ENCODE peak calls at places on chromosomes 12 and 14, in ten cellular contexts. Q is IMR-90; J is effector memory CD4-positive, alpha-beta T cell; N is germinal center; V is mucosa of descending colon; T is AML-193; G is NCI-H524; O is globus pallidus; B is psoas muscle; X is MG63. D is an unnamed sample.
A peak's percentile ranks its signal among the peaks of the same experiment; 100 is the strongest.

GRCh38 chr14:71645656-71646055 is 286.6 kb upstream of the RGS6 start:
- DNase-seq in O (no peak), V (no peak), X (no peak), T (no peak), B (no peak), Q (peak; percentile 77), N (no peak), J (no peak), G (no peak), D (peak; percentile 30)

GRCh38 chr12:92879698-92880322 is 49.3 kb downstream of the EEA1 start:
- DNase-seq in B (no peak), T (no peak), J (no peak), V (no peak), N (no peak), O (no peak), G (no peak), X (no peak), Q (no peak), D (no peak)

GRCh38 chr12:7989827-7990491 is 42.6 kb upstream of the FOXJ2 start:
- DNase-seq in V (no peak), T (peak; percentile 95), G (no peak), N (no peak), X (no peak), B (no peak), O (no peak), J (peak; percentile 34), Q (peak; percentile 12), D (no peak)

GRCh38 chr14:91377700-91378652 is 39.6 kb downstream of the CCDC88C start:
- DNase-seq in T (peak; percentile 81), G (peak; percentile 85), N (no peak), J (no peak), B (no peak), X (no peak), O (no peak), V (no peak), Q (no peak), D (peak; percentile 46)

GRCh38 chr12:56231184-56231582 is 1.3 kb downstream of the SLC39A5 start:
- DNase-seq in T (no peak), J (no peak), N (no peak), X (no peak), Q (no peak), O (no peak), B (no peak), V (peak; percentile 57), G (no peak), D (no peak)

GRCh38 chr14:79294506-79294905 is 916.8 kb downstream of the DIO2 start:
- DNase-seq in B (no peak), V (no peak), G (no peak), Q (peak; percentile 55), O (no peak), T (no peak), N (no peak), J (no peak), X (no peak), D (peak; percentile 60)

GRCh38 chr12:47705239-47705570 is 625 bp downstream of the RPAP3 start:
- DNase-seq in T (no peak), X (no peak), O (no peak), G (no peak), J (no peak), B (no peak), N (no peak), V (no peak), Q (peak; percentile 8), D (no peak)

GRCh38 chr14:54754623-54755386 is 147.8 kb downstream of the GCH1 start:
- DNase-seq in B (no peak), O (no peak), T (no peak), Q (no peak), N (no peak), G (no peak), X (no peak), J (no peak), V (no peak), D (no peak)

GRCh38 chr14:73741386-73741875 is 27.2 kb upstream of the PNMA1 start:
- DNase-seq in T (peak; percentile 65), O (peak; percentile 44), X (peak; percentile 87), Q (peak; percentile 66), N (peak; percentile 72), V (peak; percentile 89), G (no peak), B (peak; percentile 71), J (peak; percentile 55), D (peak; percentile 91)

GRCh38 chr14:102333795-102334415 is 14.4 kb downstream of the ZNF839 start:
- DNase-seq in T (no peak), O (no peak), J (no peak), B (no peak), X (no peak), Q (no peak), N (no peak), G (no peak), V (no peak), D (no peak)

GRCh38 chr14:100885196-100886030 is 18.1 kb downstream of the RTL1 start:
- DNase-seq in N (no peak), J (no peak), G (no peak), Q (no peak), T (no peak), O (no peak), B (no peak), X (no peak), V (no peak), D (no peak)

GRCh38 chr12:19230299-19230866 is 100.8 kb downstream of the PLEKHA5 start:
- DNase-seq in B (no peak), J (no peak), V (no peak), T (no peak), X (no peak), O (no peak), G (no peak), Q (no peak), N (no peak), D (no peak)

D was measured in EL.